ENCODE peak calls at places on chromosomes 5 and 9, in four cellular contexts. One of them, this sample, is unnamed.

GRCh38 chr5:96661101-96661840 is 905 bp upstream of the CAST start:
- DNase-seq in SHP77 treated with DMSO at 0.1 percent for 48 hours: no peak
- DNase-seq in GM23338: peak
- DNase-seq in SJSA1: peak
- DNase-seq in this sample: peak

GRCh38 chr5:172777381-172778222 is 6.6 kb upstream of the DUSP1 start:
- DNase-seq in GM23338: no peak
- DNase-seq in SJSA1: peak
- DNase-seq in SHP77 treated with DMSO at 0.1 percent for 48 hours: no peak
- DNase-seq in this sample: peak

GRCh38 chr5:175854231-175855040 is 16.9 kb upstream of the CPLX2 start:
- DNase-seq in SHP77 treated with DMSO at 0.1 percent for 48 hours: peak
- DNase-seq in GM23338: no peak
- DNase-seq in SJSA1: no peak
- DNase-seq in this sample: no peak

GRCh38 chr5:5288236-5288635 is 134.2 kb upstream of the ICE1 start:
- DNase-seq in SHP77 treated with DMSO at 0.1 percent for 48 hours: no peak
- DNase-seq in SJSA1: no peak
- DNase-seq in GM23338: no peak
- DNase-seq in this sample: no peak

GRCh38 chr5:89597878-89598277 is 714.9 kb upstream of the MEF2C start:
- DNase-seq in SJSA1: no peak
- DNase-seq in SHP77 treated with DMSO at 0.1 percent for 48 hours: no peak
- DNase-seq in GM23338: no peak
- DNase-seq in this sample: no peak

GRCh38 chr5:106171708-106172107 is 1499.0 kb downstream of the EFNA5 start:
- DNase-seq in SHP77 treated with DMSO at 0.1 percent for 48 hours: no peak
- DNase-seq in GM23338: no peak
- DNase-seq in SJSA1: peak
- DNase-seq in this sample: no peak

GRCh38 chr9:90546200-90546599 is 96.4 kb downstream of the DIRAS2 start:
- DNase-seq in GM23338: peak
- DNase-seq in SJSA1: peak
- DNase-seq in SHP77 treated with DMSO at 0.1 percent for 48 hours: peak
- DNase-seq in this sample: no peak

GRCh38 chr5:133828727-133829126 is 139.7 kb downstream of the C5orf15 start:
- DNase-seq in SJSA1: no peak
- DNase-seq in GM23338: peak
- DNase-seq in SHP77 treated with DMSO at 0.1 percent for 48 hours: no peak
- DNase-seq in this sample: no peak

GRCh38 chr5:31213676-31214638 is 20.5 kb downstream of the CDH6 start:
- DNase-seq in SJSA1: no peak
- DNase-seq in GM23338: peak
- DNase-seq in SHP77 treated with DMSO at 0.1 percent for 48 hours: peak
- DNase-seq in this sample: no peak

GRCh38 chr5:93995126-93995621 is 253.8 kb upstream of the POU5F2 start:
- DNase-seq in SHP77 treated with DMSO at 0.1 percent for 48 hours: no peak
- DNase-seq in SJSA1: no peak
- DNase-seq in GM23338: no peak
- DNase-seq in this sample: no peak

GRCh38 chr5:28234356-28234968 is 1196.1 kb upstream of the CDH9 start:
- DNase-seq in SJSA1: no peak
- DNase-seq in GM23338: no peak
- DNase-seq in SHP77 treated with DMSO at 0.1 percent for 48 hours: no peak
- DNase-seq in this sample: no peak

GRCh38 chr9:137318976-137319375 is 16.9 kb upstream of the NRARP start:
- DNase-seq in SHP77 treated with DMSO at 0.1 percent for 48 hours: no peak
- DNase-seq in SJSA1: no peak
- DNase-seq in GM23338: peak
- DNase-seq in this sample: no peak

GRCh38 chr5:37789991-37790390 is 49.9 kb downstream of the GDNF start:
- DNase-seq in SJSA1: peak
- DNase-seq in SHP77 treated with DMSO at 0.1 percent for 48 hours: no peak
- DNase-seq in GM23338: no peak
- DNase-seq in this sample: no peak

GRCh38 chr5:149239917-149240316 is 31.7 kb upstream of the AFAP1L1 start:
- DNase-seq in SHP77 treated with DMSO at 0.1 percent for 48 hours: no peak
- DNase-seq in SJSA1: no peak
- DNase-seq in GM23338: no peak
- DNase-seq in this sample: no peak

GRCh38 chr9:71681708-71682268 is 86.5 kb downstream of the CEMIP2 start:
- DNase-seq in SJSA1: peak
- DNase-seq in SHP77 treated with DMSO at 0.1 percent for 48 hours: no peak
- DNase-seq in GM23338: no peak
- DNase-seq in this sample: no peak

GRCh38 chr5:55829956-55830355 is 21.2 kb upstream of the IL31RA start:
- DNase-seq in SHP77 treated with DMSO at 0.1 percent for 48 hours: no peak
- DNase-seq in SJSA1: no peak
- DNase-seq in GM23338: no peak
- DNase-seq in this sample: no peak

GRCh38 chr5:76351577-76351976 is 51.5 kb upstream of the IQGAP2 start:
- DNase-seq in SJSA1: no peak
- DNase-seq in GM23338: no peak
- DNase-seq in SHP77 treated with DMSO at 0.1 percent for 48 hours: no peak
- DNase-seq in this sample: no peak

GRCh38 chr5:137921931-137922330 is 32.7 kb downstream of the PKD2L2 start:
- DNase-seq in GM23338: no peak
- DNase-seq in SJSA1: peak
- DNase-seq in SHP77 treated with DMSO at 0.1 percent for 48 hours: no peak
- DNase-seq in this sample: no peak

GRCh38 chr5:171192111-171192510 is 116.9 kb upstream of the TLX3 start:
- DNase-seq in SHP77 treated with DMSO at 0.1 percent for 48 hours: no peak
- DNase-seq in GM23338: no peak
- DNase-seq in SJSA1: no peak
- DNase-seq in this sample: no peak

GRCh38 chr9:88747768-88748167 is 212.8 kb downstream of the NXNL2 start:
- DNase-seq in SJSA1: peak
- DNase-seq in GM23338: peak
- DNase-seq in SHP77 treated with DMSO at 0.1 percent for 48 hours: no peak
- DNase-seq in this sample: no peak

GRCh38 chr9:6354072-6354686 is 26.0 kb downstream of the TPD52L3 start:
- DNase-seq in SHP77 treated with DMSO at 0.1 percent for 48 hours: no peak
- DNase-seq in GM23338: peak
- DNase-seq in SJSA1: peak
- DNase-seq in this sample: peak

GRCh38 chr9:31388660-31389059 is 995.8 kb upstream of the ACO1 start:
- DNase-seq in SHP77 treated with DMSO at 0.1 percent for 48 hours: no peak
- DNase-seq in GM23338: no peak
- DNase-seq in SJSA1: no peak
- DNase-seq in this sample: no peak

This sample was measured in AML-193.